ENCODE peak calls at places on chromosomes 11 and 22, in four cellular contexts. Q is GM12878, A is HepG2, L is K562. J is an unnamed sample.

GRCh38 chr11:67983916-67984315 is 20.0 kb downstream of the UNC93B1 start:
- DNase-seq in L (no peak), Q (no peak), A (no peak), J (peak; percentile 46)

GRCh38 chr11:61270354-61271070 is 24.6 kb downstream of the VWCE start:
- DNase-seq in A (no peak), Q (no peak), L (no peak), J (no peak)

GRCh38 chr11:44577231-44577834 is 11.9 kb downstream of the CD82 start:
- DNase-seq in L (no peak), A (no peak), Q (no peak), J (peak; percentile 9)

GRCh38 chr22:47571616-47572015 is 809.2 kb downstream of the TBC1D22A start:
- DNase-seq in L (no peak), Q (no peak), A (no peak), J (no peak)

GRCh38 chr11:27672836-27673464 is 27.3 kb downstream of the BDNF start:
- DNase-seq in Q (no peak), L (no peak), A (no peak), J (no peak)

GRCh38 chr11:16154715-16155396 is 201.5 kb downstream of the SOX6 start:
- DNase-seq in A (peak; percentile 93), Q (no peak), L (no peak), J (no peak)

GRCh38 chr11:59614277-59615131 is 1.1 kb downstream of the OSBP start:
- DNase-seq in Q (no peak), L (no peak), A (no peak), J (no peak)

GRCh38 chr11:43547900-43548381 is 132.6 kb upstream of the HSD17B12 start:
- DNase-seq in A (no peak), L (peak; percentile 89), Q (no peak), J (peak; percentile 88)

GRCh38 chr11:67423891-67424613 is 4.2 kb upstream of the RPS6KB2 start:
- DNase-seq in Q (no peak), L (no peak), A (no peak), J (no peak)

GRCh38 chr11:1871531-1871930 is 18.6 kb downstream of the LSP1 start:
- DNase-seq in Q (no peak), L (no peak), A (no peak), J (no peak)

GRCh38 chr11:13924801-13925327 is 37.7 kb upstream of the SPON1 start:
- DNase-seq in Q (no peak), A (no peak), L (no peak), J (no peak)

GRCh38 chr22:45208993-45209838 is 31.5 kb downstream of the KIAA0930 start:
- DNase-seq in Q (no peak), A (no peak), L (peak; percentile 78), J (peak; percentile 93)

GRCh38 chr22:24102366-24103200 is 78.7 kb upstream of the SUSD2 start:
- DNase-seq in L (no peak), A (no peak), Q (no peak), J (no peak)

GRCh38 chr11:8267831-8268529 is 4.3 kb upstream of the LMO1 start:
- DNase-seq in Q (no peak), L (no peak), A (no peak), J (peak; percentile 82)

GRCh38 chr11:42311504-42311903 is 852.1 kb upstream of the LRRC4C start:
- DNase-seq in Q (no peak), A (no peak), L (no peak), J (no peak)

GRCh38 chr11:562046-562645 is 1.4 kb downstream of the RASSF7 start:
- DNase-seq in Q (no peak), L (no peak), A (no peak), J (no peak)

GRCh38 chr11:130427581-130428211 is 713 bp downstream of the ADAMTS8 start:
- DNase-seq in A (no peak), Q (no peak), L (no peak), J (peak; percentile 56)

GRCh38 chr11:74141274-74141695 is 29.5 kb downstream of the C2CD3 start:
- DNase-seq in Q (no peak), A (peak; percentile 53), L (no peak), J (no peak)

GRCh38 chr11:70139785-70140410 is 61.8 kb downstream of the ANO1 start:
- DNase-seq in Q (no peak), A (no peak), L (no peak), J (no peak)

GRCh38 chr11:37973926-37974325 is 1375.9 kb upstream of the RAG2 start:
- DNase-seq in Q (no peak), L (no peak), A (no peak), J (no peak)

GRCh38 chr11:87740513-87740912 is 434.7 kb downstream of the RAB38 start:
- DNase-seq in A (no peak), L (no peak), Q (no peak), J (no peak)

GRCh38 chr22:44667829-44668189 is 34.2 kb upstream of the PRR5 start:
- DNase-seq in L (no peak), A (no peak), Q (no peak), J (no peak)

GRCh38 chr11:79244175-79244804 is 196.5 kb downstream of the TENM4 start:
- DNase-seq in Q (no peak), A (no peak), L (no peak), J (no peak)

GRCh38 chr11:109424893-109425292 is 2.9 kb downstream of the C11orf87 start:
- DNase-seq in L (peak; percentile 22), Q (no peak), A (peak; percentile 4), J (no peak)

GRCh38 chr11:134802116-134802515 is 390.1 kb upstream of the B3GAT1 start:
- DNase-seq in Q (no peak), L (no peak), A (no peak), J (peak; percentile 36)

GRCh38 chr11:20261526-20261925 is 101.3 kb upstream of the DBX1 start:
- DNase-seq in L (no peak), A (no peak), Q (no peak), J (no peak)

GRCh38 chr22:50270302-50271010 is at the start of gene MAPK11:
- DNase-seq in L (peak; percentile 57), Q (no peak), A (peak; percentile 47), J (peak; percentile 85)

GRCh38 chr11:12517741-12518140 is 140.4 kb downstream of the PARVA start:
- DNase-seq in L (no peak), A (no peak), Q (no peak), J (no peak)

GRCh38 chr11:134562941-134563471 is 151.0 kb upstream of the B3GAT1 start:
- DNase-seq in A (no peak), L (no peak), Q (no peak), J (no peak)

GRCh38 chr22:45188779-45189178 is 25.1 kb downstream of the NUP50 start:
- DNase-seq in Q (no peak), L (no peak), A (no peak), J (no peak)

GRCh38 chr11:69657456-69657910 is 16.5 kb downstream of the CCND1 start:
- DNase-seq in A (no peak), L (no peak), Q (no peak), J (peak; percentile 37)

GRCh38 chr11:28257761-28258160 is 149.6 kb downstream of the METTL15 start:
- DNase-seq in A (no peak), L (no peak), Q (no peak), J (no peak)

GRCh38 chr11:44071157-44071556 is 5.1 kb downstream of the ACCS start:
- DNase-seq in A (no peak), L (no peak), Q (no peak), J (no peak)

GRCh38 chr11:40397141-40397540 is 1062.3 kb downstream of the LRRC4C start:
- DNase-seq in A (no peak), L (no peak), Q (no peak), J (no peak)

GRCh38 chr11:86818466-86819282 is 18.3 kb downstream of the PRSS23 start:
- DNase-seq in L (peak; percentile 60), Q (peak; percentile 7), A (peak; percentile 42), J (peak; percentile 51)

GRCh38 chr11:20623258-20623657 is 23.9 kb downstream of the SLC6A5 start:
- DNase-seq in L (no peak), A (no peak), Q (no peak), J (no peak)

GRCh38 chr11:24623121-24623520 is 126.3 kb downstream of the LUZP2 start:
- DNase-seq in L (no peak), Q (no peak), A (no peak), J (no peak)

GRCh38 chr22:46068176-46068907 is 82.0 kb upstream of the PPARA start:
- DNase-seq in L (no peak), Q (no peak), A (no peak), J (no peak)

GRCh38 chr11:3892156-3892555 is 36.7 kb downstream of the STIM1 start:
- DNase-seq in Q (no peak), A (no peak), L (no peak), J (no peak)
- TF ChIP-seq SMC3 in Q (no peak), A (no peak), L (no peak), J (no peak)

GRCh38 chr22:38984224-38984623 is 2.1 kb downstream of the APOBEC3B start:
- DNase-seq in Q (no peak), A (no peak), L (no peak), J (no peak)

GRCh38 chr22:38986629-38987028 is 4.5 kb downstream of the APOBEC3B start:
- DNase-seq in A (no peak), Q (no peak), L (no peak), J (no peak)

GRCh38 chr22:38981005-38981658 is 1.0 kb upstream of the APOBEC3B start:
- DNase-seq in Q (no peak), A (peak; percentile 67), L (peak; percentile 62), J (no peak)

GRCh38 chr22:38982008-38982927 is at the start of gene APOBEC3B:
- DNase-seq in Q (peak; percentile 85), A (peak; percentile 86), L (peak; percentile 76), J (no peak)

DNA sequence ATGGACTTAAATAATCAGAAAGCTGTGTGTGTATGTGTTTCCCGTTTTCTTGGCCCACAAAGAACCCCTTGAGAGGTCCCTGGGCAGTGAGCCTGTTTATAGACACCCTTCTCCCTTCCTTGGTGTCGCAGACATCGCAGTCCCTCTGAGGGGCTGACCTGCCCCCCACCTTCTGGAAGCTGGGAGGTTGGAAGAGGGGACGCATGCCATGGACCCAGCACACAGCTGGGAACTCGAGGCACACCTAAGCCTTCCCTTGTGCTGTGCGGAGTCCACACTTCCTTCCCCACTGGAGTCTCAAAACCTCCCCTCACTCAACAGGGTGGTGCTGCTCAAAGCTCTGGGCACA is 514 bp upstream of the APOBEC3B start:
- DNase-seq in L (no peak), Q (no peak), A (no peak), J (no peak)
- H3K27ac ChIP-seq in L (peak overlapping the region; percentile 90), Q (peak overlapping the region; percentile 67), A (no peak overlapping the region), J (no peak overlapping the region)

GRCh38 chr22:42343136-42343484 is 72.7 kb upstream of the TCF20 start:
- DNase-seq in Q (no peak), L (no peak), A (no peak), J (no peak)

GRCh38 chr22:42341779-42342178 is 71.3 kb upstream of the TCF20 start:
- DNase-seq in A (no peak), L (no peak), Q (no peak), J (no peak)

GRCh38 chr22:42342426-42343135 is 72.1 kb upstream of the TCF20 start:
- DNase-seq in Q (no peak), L (no peak), A (no peak), J (no peak)

GRCh38 chr22:42340150-42340549 is 69.7 kb upstream of the TCF20 start:
- DNase-seq in L (no peak), Q (no peak), A (no peak), J (no peak)

GRCh38 chr22:42340695-42341383 is 70.4 kb upstream of the TCF20 start:
- DNase-seq in Q (no peak), A (no peak), L (no peak), J (peak; percentile 74)
- TF ChIP-seq TAF1 in Q (no peak), A (no peak), L (no peak), J (no peak)

GRCh38 chr22:37184816-37185541 is 3.1 kb downstream of the C1QTNF6 start:
- DNase-seq in L (no peak), Q (no peak), A (no peak), J (no peak)
- TF ChIP-seq SMC3 in L (no peak), Q (no peak), A (no peak), J (no peak)